ENCODE peak calls at places on chromosome 13, in seven cellular contexts. V, B, L, Q, A, X and Z are unnamed samples.
A peak's percentile ranks its signal among the peaks of the same experiment; 100 is the strongest.

GRCh38 chr13:28872427-28873176 is 52.5 kb downstream of the MTUS2 start:
- ATAC-seq in V (no peak), B (no peak), L (no peak), Q (no peak), A (no peak), X (no peak), Z (no peak)

GRCh38 chr13:35917252-35917941 is 213.8 kb downstream of the DCLK1 start:
- ATAC-seq in V (no peak), B (no peak), L (no peak), Q (no peak), A (no peak), X (peak; percentile 75), Z (no peak)

GRCh38 chr13:47025791-47026419 is 129.1 kb upstream of the HTR2A start:
- ATAC-seq in V (no peak), B (no peak), L (no peak), Q (no peak), A (no peak), X (no peak), Z (no peak)

GRCh38 chr13:39282400-39282972 is 244.2 kb downstream of the NHLRC3 start:
- ATAC-seq in V (no peak), B (no peak), L (no peak), Q (peak; percentile 61), A (no peak), X (peak; percentile 90), Z (no peak)

GRCh38 chr13:40101708-40102359 is 446.4 kb downstream of the COG6 start:
- ATAC-seq in V (no peak), B (no peak), L (no peak), Q (no peak), A (no peak), X (peak; percentile 89), Z (no peak)

GRCh38 chr13:69946443-69946955 is 161.1 kb upstream of the ATXN8OS start:
- ATAC-seq in V (no peak), B (no peak), L (no peak), Q (no peak), A (no peak), X (peak; percentile 54), Z (no peak)

GRCh38 chr13:24716011-24716410 is 35.8 kb downstream of the ATP12A start:
- ATAC-seq in V (no peak), B (no peak), L (no peak), Q (no peak), A (peak; percentile 54), X (no peak), Z (no peak)

GRCh38 chr13:22073718-22074117 is 402.8 kb downstream of the FGF9 start:
- ATAC-seq in V (no peak), B (no peak), L (no peak), Q (no peak), A (no peak), X (peak; percentile 91), Z (no peak)

GRCh38 chr13:74443623-74444022 is 309.4 kb upstream of the KLF12 start:
- ATAC-seq in V (no peak), B (peak; percentile 31), L (no peak), Q (no peak), A (no peak), X (no peak), Z (no peak)

GRCh38 chr13:99288069-99288468 is 19.1 kb downstream of the GPR183 start:
- ATAC-seq in V (no peak), B (peak; percentile 47), L (no peak), Q (no peak), A (no peak), X (peak; percentile 91), Z (no peak)

GRCh38 chr13:46831588-46832194 is 34.7 kb upstream of the ESD start:
- ATAC-seq in V (no peak), B (no peak), L (peak; percentile 91), Q (peak; percentile 75), A (peak; percentile 54), X (peak; percentile 78), Z (peak; percentile 41)

GRCh38 chr13:48892311-48892710 is 83.4 kb upstream of the FNDC3A start:
- ATAC-seq in V (peak; percentile 68), B (peak; percentile 72), L (peak; percentile 82), Q (no peak), A (no peak), X (peak; percentile 58), Z (no peak)

GRCh38 chr13:35499131-35500051 is 22.9 kb upstream of the MAB21L1 start:
- ATAC-seq in V (no peak), B (peak; percentile 92), L (no peak), Q (no peak), A (no peak), X (no peak), Z (no peak)

GRCh38 chr13:97257800-97258799 is 36.0 kb downstream of the MBNL2 start:
- ATAC-seq in V (peak; percentile 84), B (peak; percentile 65), L (peak; percentile 66), Q (peak; percentile 70), A (peak; percentile 73), X (peak; percentile 83), Z (peak; percentile 80)

GRCh38 chr13:39385621-39386231 is 217.3 kb downstream of the LHFPL6 start:
- ATAC-seq in V (peak; percentile 58), B (peak; percentile 79), L (no peak), Q (no peak), A (no peak), X (no peak), Z (no peak)

GRCh38 chr13:107941345-107942029 is 273.8 kb downstream of the LIG4 start:
- ATAC-seq in V (no peak), B (no peak), L (no peak), Q (no peak), A (no peak), X (no peak), Z (no peak)

GRCh38 chr13:92315265-92315664 is 911.3 kb upstream of the GPC6 start:
- ATAC-seq in V (no peak), B (no peak), L (no peak), Q (no peak), A (no peak), X (peak; percentile 81), Z (no peak)

GRCh38 chr13:52459668-52460067 is 4.4 kb downstream of the CKAP2 start:
- ATAC-seq in V (no peak), B (no peak), L (no peak), Q (no peak), A (no peak), X (no peak), Z (no peak)

GRCh38 chr13:52454459-52454824 is 836 bp upstream of the CKAP2 start:
- ATAC-seq in V (no peak), B (no peak), L (no peak), Q (no peak), A (peak; percentile 6), X (peak; percentile 48), Z (no peak)

GRCh38 chr13:52454825-52455676 is at the start of gene CKAP2:
- ATAC-seq in V (peak; percentile 90), B (peak; percentile 94), L (peak; percentile 88), Q (peak; percentile 89), A (peak; percentile 91), X (peak; percentile 88), Z (peak; percentile 93)

GRCh38 chr13:52452470-52452869 is 2.0 kb upstream of the VPS36 start:
- ATAC-seq in V (no peak), B (no peak), L (no peak), Q (no peak), A (no peak), X (no peak), Z (no peak)

DNA sequence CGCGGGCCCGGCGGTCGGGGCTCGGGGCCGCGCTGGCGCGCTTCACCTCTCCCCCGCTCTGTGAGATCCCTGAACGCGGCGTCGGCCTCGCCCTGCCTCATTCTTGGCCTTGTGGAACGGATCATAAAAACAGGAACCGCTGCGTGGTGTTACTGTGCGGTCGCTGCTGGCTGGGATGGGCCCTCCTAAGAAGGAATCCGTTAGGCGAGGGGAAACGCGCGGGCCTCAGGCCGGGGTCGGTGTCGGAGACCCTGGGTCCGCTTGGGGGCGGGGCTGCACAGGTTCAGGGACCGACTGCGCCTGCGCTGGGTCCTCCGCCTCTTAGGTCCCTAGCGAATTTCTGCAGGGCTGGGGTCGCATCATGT is 381 bp downstream of the CKAP2 start:
- ATAC-seq in V (peak; percentile 57), B (peak; percentile 71), L (peak; percentile 68), Q (peak; percentile 72), A (peak; percentile 77), X (peak; percentile 64), Z (peak; percentile 70)
- TF ChIP-seq POLR2A in V (no peak), B (no peak), L (no peak), Q (no peak), A (no peak), X (no peak), Z (no peak)

DNA sequence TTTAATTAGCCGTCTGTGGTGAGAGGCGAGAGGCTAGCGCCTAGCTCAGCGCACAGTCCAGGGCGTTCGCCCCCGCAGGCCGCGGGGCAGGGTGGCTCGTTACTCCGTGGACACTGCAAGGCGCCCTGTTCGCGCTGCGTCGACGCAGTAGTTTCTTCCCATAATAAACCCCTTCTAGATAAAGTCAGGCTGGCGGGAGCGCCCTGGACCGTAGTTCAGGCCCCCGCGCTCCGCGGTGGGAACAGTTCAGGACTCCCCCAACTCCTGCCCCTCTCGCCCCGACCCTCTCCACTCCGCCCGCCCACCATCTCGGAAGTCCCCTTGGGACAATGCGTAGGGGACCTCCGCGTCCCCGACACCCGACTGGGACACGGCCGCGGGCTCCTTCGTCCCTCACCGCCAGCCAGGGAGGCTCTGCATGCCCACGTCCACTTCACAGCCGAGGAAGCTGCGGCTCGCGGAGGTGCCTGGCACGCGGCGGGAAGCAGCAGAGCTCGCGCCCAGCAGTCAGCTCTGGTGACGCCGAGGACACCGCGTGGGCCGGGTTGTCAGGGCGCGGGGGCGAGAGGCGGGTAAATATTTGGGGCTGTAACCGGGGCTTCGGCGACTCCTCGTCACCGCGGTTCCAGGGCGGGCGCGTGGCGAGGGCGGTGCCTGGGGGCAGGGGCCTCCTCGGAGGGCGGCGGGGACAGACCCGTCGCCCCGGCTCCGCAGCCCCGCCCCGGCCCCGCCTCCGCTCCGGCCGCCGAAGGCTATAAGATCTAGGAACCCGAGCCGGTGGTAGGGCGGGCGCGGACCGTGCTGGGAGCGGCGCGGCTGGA is at the start of gene RGCC:
- ATAC-seq in V (peak; percentile 68), B (peak; percentile 93), L (peak; percentile 82), Q (peak; percentile 86), A (peak; percentile 92), X (peak; percentile 83), Z (peak; percentile 79)
- TF ChIP-seq POLR2A in V (peak; percentile 51), B (no peak), L (no peak), Q (peak; percentile 61), A (no peak), X (no peak), Z (peak; percentile 64)

GRCh38 chr13:106349080-106349841 is 186.2 kb downstream of the EFNB2 start:
- ATAC-seq in V (no peak), B (peak; percentile 73), L (peak; percentile 88), Q (no peak), A (no peak), X (peak; percentile 57), Z (peak; percentile 69)
- TF ChIP-seq POLR2A in V (no peak), B (no peak), L (no peak), Q (no peak), A (no peak), X (no peak), Z (no peak)

DNA sequence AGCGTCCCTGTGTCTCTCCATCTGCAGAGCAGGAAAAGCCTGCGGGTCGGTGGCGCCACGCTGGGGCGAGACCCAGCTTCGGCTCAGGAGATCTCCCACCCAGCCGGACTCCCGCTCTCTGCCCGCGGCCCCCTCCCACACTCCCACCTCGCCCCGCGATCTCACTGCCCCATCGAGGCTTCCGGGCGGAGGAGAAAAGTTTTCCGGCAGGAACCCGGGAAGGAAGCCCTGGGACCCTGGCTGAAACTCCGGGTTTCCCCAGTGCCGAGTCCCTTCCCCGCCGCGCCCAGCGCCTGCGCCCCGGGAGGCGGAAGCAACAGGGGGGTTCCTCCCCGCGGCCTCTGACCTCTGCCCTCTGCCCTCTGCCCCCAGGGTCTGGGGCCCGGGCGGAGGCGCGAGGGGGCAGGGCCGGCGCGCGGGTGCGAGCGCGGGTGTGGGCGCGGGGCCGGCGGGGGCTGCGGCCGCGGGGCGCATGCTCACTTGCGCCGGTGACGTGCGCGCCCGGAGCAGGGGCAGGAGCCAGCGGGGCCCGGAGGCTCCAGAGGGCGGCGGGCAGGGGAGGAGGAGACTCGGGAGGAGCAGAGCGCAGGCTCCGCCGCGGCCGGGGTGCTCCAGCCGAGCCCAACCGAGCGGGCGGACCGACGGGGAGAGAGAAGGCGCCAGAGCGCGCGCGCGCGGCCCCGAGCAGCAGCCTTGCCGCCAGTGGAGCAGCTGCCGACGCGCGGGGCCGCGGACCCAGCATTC is at the start of gene ATP11A:
- ATAC-seq in V (peak; percentile 90), B (peak; percentile 93), L (peak; percentile 94), Q (peak; percentile 87), A (peak; percentile 74), X (peak; percentile 73), Z (peak; percentile 97)
- TF ChIP-seq POLR2A in V (peak; percentile 84), B (peak; percentile 87), L (no peak), Q (peak; percentile 99), A (peak; percentile 75), X (peak; percentile 88), Z (peak; percentile 76)